ENCODE peak calls at places on chromosomes 6 and 20, in four cellular contexts. D is AML-193, P is heart right ventricle, F is aorta. S is an unnamed sample.

GRCh38 chr6:87590989-87591388 is 1.1 kb downstream of the ORC3 start:
- DNase-seq in D (no peak), P (no peak), F (no peak), S (peak)

GRCh38 chr6:41426888-41427641 is 91.7 kb downstream of the NCR2 start:
- DNase-seq in D (no peak), P (no peak), F (no peak), S (peak)

GRCh38 chr6:116426551-116426950 is 34.6 kb upstream of the CALHM6 start:
- DNase-seq in D (no peak), P (no peak), F (no peak), S (no peak)

GRCh38 chr6:80464901-80465300 is 358.4 kb downstream of the BCKDHB start:
- DNase-seq in D (no peak), P (no peak), F (no peak), S (no peak)

GRCh38 chr20:13101276-13101675 is 92.5 kb downstream of the SPTLC3 start:
- DNase-seq in D (no peak), P (no peak), F (no peak), S (no peak)

GRCh38 chr20:45993197-45993951 is 15.3 kb upstream of the MMP9 start:
- DNase-seq in D (peak), P (no peak), F (peak), S (peak)

GRCh38 chr20:9269280-9269971 is 200.5 kb downstream of the PLCB4 start:
- DNase-seq in D (no peak), P (no peak), F (no peak), S (no peak)

GRCh38 chr20:62743777-62744317 is 35.2 kb downstream of the NTSR1 start:
- DNase-seq in D (no peak), P (peak), F (peak), S (no peak)

GRCh38 chr20:47455133-47456040 is 46.3 kb upstream of the NCOA3 start:
- DNase-seq in D (no peak), P (no peak), F (no peak), S (peak)

GRCh38 chr20:2751868-2752630 is 48.4 kb downstream of the CPXM1 start:
- DNase-seq in D (no peak), P (peak), F (no peak), S (peak)

GRCh38 chr6:562052-562676 is 94.7 kb downstream of the HUS1B start:
- DNase-seq in D (no peak), P (no peak), F (no peak), S (no peak)

GRCh38 chr6:52325695-52326471 is 36.1 kb upstream of the PAQR8 start:
- DNase-seq in D (no peak), P (no peak), F (no peak), S (no peak)

GRCh38 chr20:24353135-24353694 is 116.2 kb upstream of the SYNDIG1 start:
- DNase-seq in D (no peak), P (no peak), F (no peak), S (no peak)

GRCh38 chr6:95802978-95803377 is 212.8 kb upstream of the FUT9 start:
- DNase-seq in D (no peak), P (no peak), F (no peak), S (no peak)